ENCODE peak calls at places on chromosomes 6 and 20, in nine cellular contexts. One of them, this sample, is unnamed.

GRCh38 chr6:43129434-43130194 is 41.5 kb upstream of the SRF start:
- DNase-seq in GM12865: peak
- DNase-seq in neural progenitor cell: peak
- DNase-seq in fibroblast of villous mesenchyme: peak
- DNase-seq in AG10803: peak
- DNase-seq in Peyer's patch: peak
- DNase-seq in lower leg skin: no peak
- DNase-seq in epithelial cell of proximal tubule: no peak
- DNase-seq in mucosa of descending colon: no peak
- DNase-seq in this sample: peak

GRCh38 chr20:11231742-11232141 is 557.9 kb upstream of the JAG1 start:
- DNase-seq in GM12865: peak
- DNase-seq in neural progenitor cell: no peak
- DNase-seq in fibroblast of villous mesenchyme: no peak
- DNase-seq in AG10803: no peak
- DNase-seq in Peyer's patch: no peak
- DNase-seq in lower leg skin: no peak
- DNase-seq in epithelial cell of proximal tubule: no peak
- DNase-seq in mucosa of descending colon: no peak
- DNase-seq in this sample: no peak

GRCh38 chr6:22765015-22765414 is 195.6 kb downstream of the HDGFL1 start:
- DNase-seq in GM12865: no peak
- DNase-seq in neural progenitor cell: no peak
- DNase-seq in fibroblast of villous mesenchyme: no peak
- DNase-seq in AG10803: no peak
- DNase-seq in Peyer's patch: no peak
- DNase-seq in lower leg skin: no peak
- DNase-seq in epithelial cell of proximal tubule: no peak
- DNase-seq in mucosa of descending colon: no peak
- DNase-seq in this sample: no peak

GRCh38 chr20:13202553-13202952 is 18.5 kb upstream of the ISM1 start:
- DNase-seq in GM12865: no peak
- DNase-seq in neural progenitor cell: no peak
- DNase-seq in fibroblast of villous mesenchyme: no peak
- DNase-seq in AG10803: no peak
- DNase-seq in Peyer's patch: no peak
- DNase-seq in lower leg skin: no peak
- DNase-seq in epithelial cell of proximal tubule: no peak
- DNase-seq in mucosa of descending colon: no peak
- DNase-seq in this sample: no peak

GRCh38 chr6:42569102-42570028 is 5.5 kb downstream of the UBR2 start:
- DNase-seq in GM12865: peak
- DNase-seq in neural progenitor cell: no peak
- DNase-seq in fibroblast of villous mesenchyme: peak
- DNase-seq in AG10803: peak
- DNase-seq in Peyer's patch: no peak
- DNase-seq in lower leg skin: no peak
- DNase-seq in epithelial cell of proximal tubule: peak
- DNase-seq in mucosa of descending colon: no peak
- DNase-seq in this sample: no peak

GRCh38 chr6:151440930-151441329 is 11.0 kb downstream of the RMND1 start:
- DNase-seq in GM12865: peak
- DNase-seq in neural progenitor cell: no peak
- DNase-seq in fibroblast of villous mesenchyme: peak
- DNase-seq in AG10803: peak
- DNase-seq in Peyer's patch: no peak
- DNase-seq in lower leg skin: no peak
- DNase-seq in epithelial cell of proximal tubule: no peak
- DNase-seq in mucosa of descending colon: no peak
- DNase-seq in this sample: no peak

GRCh38 chr6:82741325-82741995 is 324.2 kb downstream of the UBE3D start:
- DNase-seq in GM12865: no peak
- DNase-seq in neural progenitor cell: no peak
- DNase-seq in fibroblast of villous mesenchyme: no peak
- DNase-seq in AG10803: peak
- DNase-seq in Peyer's patch: no peak
- DNase-seq in lower leg skin: no peak
- DNase-seq in epithelial cell of proximal tubule: no peak
- DNase-seq in mucosa of descending colon: no peak
- DNase-seq in this sample: no peak

GRCh38 chr6:131982740-131983259 is 31.6 kb upstream of the CCN2 start:
- DNase-seq in GM12865: no peak
- DNase-seq in neural progenitor cell: no peak
- DNase-seq in fibroblast of villous mesenchyme: peak
- DNase-seq in AG10803: peak
- DNase-seq in Peyer's patch: no peak
- DNase-seq in lower leg skin: no peak
- DNase-seq in epithelial cell of proximal tubule: no peak
- DNase-seq in mucosa of descending colon: no peak
- DNase-seq in this sample: no peak

GRCh38 chr6:1575213-1576041 is 34.3 kb upstream of the FOXC1 start:
- DNase-seq in GM12865: peak
- DNase-seq in neural progenitor cell: no peak
- DNase-seq in fibroblast of villous mesenchyme: peak
- DNase-seq in AG10803: peak
- DNase-seq in Peyer's patch: no peak
- DNase-seq in lower leg skin: no peak
- DNase-seq in epithelial cell of proximal tubule: no peak
- DNase-seq in mucosa of descending colon: no peak
- DNase-seq in this sample: peak

GRCh38 chr6:41707565-41708200 is 27.7 kb downstream of the TFEB start:
- DNase-seq in GM12865: peak
- DNase-seq in neural progenitor cell: no peak
- DNase-seq in fibroblast of villous mesenchyme: no peak
- DNase-seq in AG10803: no peak
- DNase-seq in Peyer's patch: peak
- DNase-seq in lower leg skin: no peak
- DNase-seq in epithelial cell of proximal tubule: no peak
- DNase-seq in mucosa of descending colon: peak
- DNase-seq in this sample: no peak

GRCh38 chr6:77353129-77353528 is 110.2 kb downstream of the HTR1B start:
- DNase-seq in GM12865: no peak
- DNase-seq in neural progenitor cell: no peak
- DNase-seq in fibroblast of villous mesenchyme: no peak
- DNase-seq in AG10803: no peak
- DNase-seq in Peyer's patch: no peak
- DNase-seq in lower leg skin: no peak
- DNase-seq in epithelial cell of proximal tubule: no peak
- DNase-seq in mucosa of descending colon: no peak
- DNase-seq in this sample: no peak

GRCh38 chr6:144778773-144779531 is 493.8 kb downstream of the UTRN start:
- DNase-seq in GM12865: peak
- DNase-seq in neural progenitor cell: no peak
- DNase-seq in fibroblast of villous mesenchyme: no peak
- DNase-seq in AG10803: no peak
- DNase-seq in Peyer's patch: no peak
- DNase-seq in lower leg skin: no peak
- DNase-seq in epithelial cell of proximal tubule: no peak
- DNase-seq in mucosa of descending colon: no peak
- DNase-seq in this sample: no peak
- TF ChIP-seq CTCF in GM12865: no peak
- TF ChIP-seq CTCF in neural progenitor cell: peak
- TF ChIP-seq CTCF in fibroblast of villous mesenchyme: peak
- TF ChIP-seq CTCF in AG10803: no peak
- TF ChIP-seq CTCF in Peyer's patch: peak
- TF ChIP-seq CTCF in lower leg skin: no peak
- TF ChIP-seq CTCF in epithelial cell of proximal tubule: peak
- TF ChIP-seq CTCF in mucosa of descending colon: no peak
- TF ChIP-seq CTCF in this sample: no peak

GRCh38 chr6:135182120-135182992 is 1.2 kb downstream of the MYB start:
- DNase-seq in GM12865: peak
- DNase-seq in neural progenitor cell: peak
- DNase-seq in fibroblast of villous mesenchyme: peak
- DNase-seq in AG10803: no peak
- DNase-seq in Peyer's patch: peak
- DNase-seq in lower leg skin: no peak
- DNase-seq in epithelial cell of proximal tubule: no peak
- DNase-seq in mucosa of descending colon: peak
- DNase-seq in this sample: peak

GRCh38 chr6:135181333-135182119 is 418 bp downstream of the MYB start:
- DNase-seq in GM12865: peak
- DNase-seq in neural progenitor cell: peak
- DNase-seq in fibroblast of villous mesenchyme: peak
- DNase-seq in AG10803: no peak
- DNase-seq in Peyer's patch: no peak
- DNase-seq in lower leg skin: no peak
- DNase-seq in epithelial cell of proximal tubule: no peak
- DNase-seq in mucosa of descending colon: peak
- DNase-seq in this sample: no peak

GRCh38 chr6:135183532-135184440 is 2.7 kb downstream of the MYB start:
- DNase-seq in GM12865: peak
- DNase-seq in neural progenitor cell: peak
- DNase-seq in fibroblast of villous mesenchyme: peak
- DNase-seq in AG10803: no peak
- DNase-seq in Peyer's patch: peak
- DNase-seq in lower leg skin: no peak
- DNase-seq in epithelial cell of proximal tubule: no peak
- DNase-seq in mucosa of descending colon: peak
- DNase-seq in this sample: peak

GRCh38 chr6:135180458-135181332 is at the start of gene MYB:
- DNase-seq in GM12865: peak
- DNase-seq in neural progenitor cell: peak
- DNase-seq in fibroblast of villous mesenchyme: peak
- DNase-seq in AG10803: peak
- DNase-seq in Peyer's patch: peak
- DNase-seq in lower leg skin: no peak
- DNase-seq in epithelial cell of proximal tubule: no peak
- DNase-seq in mucosa of descending colon: peak
- DNase-seq in this sample: peak

DNA sequence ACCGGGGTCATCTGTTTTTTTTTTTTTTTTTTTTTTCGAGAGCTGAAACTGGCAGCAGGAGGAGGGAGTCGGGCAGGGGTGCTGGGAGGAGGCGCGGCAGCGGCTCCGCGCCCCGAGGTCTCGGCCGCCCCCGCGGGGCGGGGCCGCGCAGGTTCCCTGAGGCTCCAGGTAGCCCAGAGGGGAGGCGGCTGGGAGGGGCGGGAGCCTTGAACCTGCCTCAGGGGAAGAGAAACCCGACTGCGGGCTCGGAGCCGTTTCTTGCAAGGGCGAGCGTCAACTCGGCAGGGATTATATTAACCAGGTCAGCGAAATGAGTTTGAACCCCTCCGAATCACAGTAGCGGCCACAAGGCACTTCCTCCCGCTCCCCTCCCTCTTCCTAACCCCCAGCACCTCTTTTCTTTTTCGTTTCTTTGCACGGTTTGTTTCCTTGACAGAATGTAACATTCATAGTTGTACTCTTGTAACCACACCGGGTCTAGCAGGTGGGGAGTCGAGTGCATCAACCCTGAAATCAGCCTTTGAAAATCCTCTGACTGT is 2.0 kb downstream of the MYB start:
- DNase-seq in GM12865: peak
- DNase-seq in neural progenitor cell: peak
- DNase-seq in fibroblast of villous mesenchyme: no peak
- DNase-seq in AG10803: no peak
- DNase-seq in Peyer's patch: peak
- DNase-seq in lower leg skin: no peak
- DNase-seq in epithelial cell of proximal tubule: no peak
- DNase-seq in mucosa of descending colon: peak
- DNase-seq in this sample: peak
- TF ChIP-seq CTCF in GM12865: no peak
- TF ChIP-seq CTCF in neural progenitor cell: no peak
- TF ChIP-seq CTCF in fibroblast of villous mesenchyme: no peak
- TF ChIP-seq CTCF in AG10803: no peak
- TF ChIP-seq CTCF in Peyer's patch: no peak
- TF ChIP-seq CTCF in lower leg skin: no peak
- TF ChIP-seq CTCF in epithelial cell of proximal tubule: no peak
- TF ChIP-seq CTCF in mucosa of descending colon: no peak
- TF ChIP-seq CTCF in this sample: no peak

DNA sequence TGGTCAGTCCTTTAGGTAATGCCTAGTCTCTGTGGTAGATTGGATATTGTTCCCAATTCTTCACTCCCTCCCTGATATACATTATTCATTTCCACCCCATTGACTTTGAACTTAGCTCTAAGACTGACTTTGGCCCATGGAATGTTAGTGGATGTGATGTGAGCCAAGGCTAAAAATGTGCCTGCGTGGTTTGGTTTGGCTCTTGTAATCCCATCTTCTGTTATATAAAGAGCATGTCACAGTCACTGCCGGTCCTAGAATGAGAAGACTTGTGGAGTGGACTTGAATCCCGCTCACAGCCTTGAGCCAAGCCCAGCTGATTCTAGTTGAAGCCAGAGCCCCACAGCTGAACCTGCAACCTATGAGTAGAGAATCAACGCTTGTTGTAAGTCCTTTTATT is 23.6 kb upstream of the DNAAF9 start:
- DNase-seq in GM12865: no peak
- DNase-seq in neural progenitor cell: no peak
- DNase-seq in fibroblast of villous mesenchyme: no peak
- DNase-seq in AG10803: peak
- DNase-seq in Peyer's patch: no peak
- DNase-seq in lower leg skin: peak
- DNase-seq in epithelial cell of proximal tubule: no peak
- DNase-seq in mucosa of descending colon: no peak
- DNase-seq in this sample: no peak
- TF ChIP-seq CTCF in GM12865: no peak
- TF ChIP-seq CTCF in neural progenitor cell: no peak
- TF ChIP-seq CTCF in fibroblast of villous mesenchyme: no peak
- TF ChIP-seq CTCF in AG10803: no peak
- TF ChIP-seq CTCF in Peyer's patch: no peak
- TF ChIP-seq CTCF in lower leg skin: no peak
- TF ChIP-seq CTCF in epithelial cell of proximal tubule: no peak
- TF ChIP-seq CTCF in mucosa of descending colon: no peak
- TF ChIP-seq CTCF in this sample: no peak

GRCh38 chr6:25012657-25013056 is 76.9 kb upstream of the RIPOR2 start:
- DNase-seq in GM12865: no peak
- DNase-seq in neural progenitor cell: no peak
- DNase-seq in fibroblast of villous mesenchyme: peak
- DNase-seq in AG10803: peak
- DNase-seq in Peyer's patch: no peak
- DNase-seq in lower leg skin: no peak
- DNase-seq in epithelial cell of proximal tubule: no peak
- DNase-seq in mucosa of descending colon: no peak
- DNase-seq in this sample: no peak

GRCh38 chr6:25010917-25011625 is 75.3 kb upstream of the RIPOR2 start:
- DNase-seq in GM12865: no peak
- DNase-seq in neural progenitor cell: no peak
- DNase-seq in fibroblast of villous mesenchyme: peak
- DNase-seq in AG10803: peak
- DNase-seq in Peyer's patch: no peak
- DNase-seq in lower leg skin: no peak
- DNase-seq in epithelial cell of proximal tubule: no peak
- DNase-seq in mucosa of descending colon: no peak
- DNase-seq in this sample: no peak

GRCh38 chr6:25014375-25014774 is 78.6 kb upstream of the RIPOR2 start:
- DNase-seq in GM12865: no peak
- DNase-seq in neural progenitor cell: no peak
- DNase-seq in fibroblast of villous mesenchyme: no peak
- DNase-seq in AG10803: no peak
- DNase-seq in Peyer's patch: no peak
- DNase-seq in lower leg skin: no peak
- DNase-seq in epithelial cell of proximal tubule: no peak
- DNase-seq in mucosa of descending colon: no peak
- DNase-seq in this sample: no peak

GRCh38 chr6:25014806-25015560 is 79.2 kb upstream of the RIPOR2 start:
- DNase-seq in GM12865: peak
- DNase-seq in neural progenitor cell: no peak
- DNase-seq in fibroblast of villous mesenchyme: peak
- DNase-seq in AG10803: peak
- DNase-seq in Peyer's patch: no peak
- DNase-seq in lower leg skin: no peak
- DNase-seq in epithelial cell of proximal tubule: no peak
- DNase-seq in mucosa of descending colon: no peak
- DNase-seq in this sample: no peak

GRCh38 chr6:25013249-25013648 is 77.5 kb upstream of the RIPOR2 start:
- DNase-seq in GM12865: no peak
- DNase-seq in neural progenitor cell: no peak
- DNase-seq in fibroblast of villous mesenchyme: no peak
- DNase-seq in AG10803: no peak
- DNase-seq in Peyer's patch: no peak
- DNase-seq in lower leg skin: no peak
- DNase-seq in epithelial cell of proximal tubule: no peak
- DNase-seq in mucosa of descending colon: no peak
- DNase-seq in this sample: no peak
- TF ChIP-seq CTCF in GM12865: peak
- TF ChIP-seq CTCF in neural progenitor cell: peak
- TF ChIP-seq CTCF in fibroblast of villous mesenchyme: peak
- TF ChIP-seq CTCF in AG10803: peak
- TF ChIP-seq CTCF in Peyer's patch: no peak
- TF ChIP-seq CTCF in lower leg skin: no peak
- TF ChIP-seq CTCF in epithelial cell of proximal tubule: peak
- TF ChIP-seq CTCF in mucosa of descending colon: no peak
- TF ChIP-seq CTCF in this sample: no peak